ENCODE peak calls at places on chromosome 7, in nine cellular contexts. D is activated T-helper 9 cell treated with anti-CD3 and anti-CD28 coated beads, Interleukin-2, amount 50 U/mL, for 16 hours; Q is spleen; U is amniotic stem cell; N is GM03348; Y is NCI-H524; I is CD8-positive, alpha-beta T cell; J is CD8-positive, alpha-beta memory T cell; A is brain microvascular endothelial cell. K is an unnamed sample.

GRCh38 chr7:158454631-158455030 is 133.0 kb downstream of the PTPRN2 start:
- DNase-seq in U (no peak), Y (no peak), Q (peak; percentile 52), D (no peak), N (no peak), A (no peak), I (no peak), J (no peak), K (no peak)

GRCh38 chr7:142835487-142835886 is 19.4 kb upstream of the EPHB6 start:
- DNase-seq in A (no peak), U (no peak), D (no peak), Y (no peak), N (no peak), J (no peak), I (no peak), Q (no peak), K (no peak)

GRCh38 chr7:42480304-42480665 is 243.3 kb upstream of the GLI3 start:
- DNase-seq in Q (no peak), I (no peak), A (no peak), Y (no peak), U (no peak), D (no peak), J (no peak), N (no peak), K (no peak)

GRCh38 chr7:80439894-80440811 is 71.7 kb downstream of the GNAT3 start:
- DNase-seq in N (peak; percentile 66), Y (no peak), I (no peak), Q (no peak), J (no peak), A (peak; percentile 65), U (no peak), D (no peak), K (no peak)

GRCh38 chr7:159128767-159129166 is 15.9 kb downstream of the VIPR2 start:
- DNase-seq in D (no peak), J (no peak), Q (peak; percentile 58), A (no peak), I (no peak), N (no peak), Y (no peak), U (no peak), K (no peak)

GRCh38 chr7:147412109-147412508 is 1178.5 kb upstream of the C7orf33 start:
- DNase-seq in Q (no peak), D (no peak), Y (no peak), J (no peak), U (no peak), A (no peak), N (no peak), I (no peak), K (no peak)

GRCh38 chr7:4830176-4830575 is 31.7 kb downstream of the PAPOLB start:
- DNase-seq in I (peak; percentile 65), N (peak; percentile 72), J (peak; percentile 29), D (no peak), A (peak; percentile 43), U (no peak), Q (no peak), Y (peak; percentile 29), K (no peak)

GRCh38 chr7:75691793-75692543 is 46.8 kb downstream of the HIP1 start:
- DNase-seq in Y (no peak), Q (peak; percentile 29), A (no peak), U (no peak), D (no peak), I (no peak), J (no peak), N (no peak), K (no peak)

GRCh38 chr7:44678468-44679179 is 70.0 kb upstream of the ZMIZ2 start:
- DNase-seq in D (no peak), N (peak; percentile 86), Q (peak; percentile 45), J (no peak), A (peak; percentile 24), I (peak; percentile 29), U (no peak), Y (no peak), K (peak; percentile 92)

GRCh38 chr7:84780158-84781124 is 406.4 kb downstream of the SEMA3D start:
- DNase-seq in J (no peak), U (no peak), D (no peak), A (no peak), I (no peak), N (no peak), Q (peak; percentile 70), Y (no peak), K (no peak)

GRCh38 chr7:91083855-91084644 is 180.2 kb upstream of the FZD1 start:
- DNase-seq in U (no peak), N (no peak), J (no peak), D (no peak), Y (no peak), I (no peak), A (no peak), Q (no peak), K (no peak)

GRCh38 chr7:633381-634018 is 93.0 kb upstream of the DNAAF5 start:
- DNase-seq in A (no peak), Q (peak; percentile 27), D (no peak), N (no peak), I (no peak), Y (no peak), J (no peak), U (no peak), K (no peak)

GRCh38 chr7:139043823-139044812 is 8.3 kb upstream of the ZC3HAV1L start:
- DNase-seq in I (peak; percentile 78), D (peak; percentile 67), Q (no peak), A (no peak), J (peak; percentile 74), U (no peak), Y (no peak), N (no peak), K (no peak)

GRCh38 chr7:68420342-68420750 is 1177.9 kb upstream of the AUTS2 start:
- DNase-seq in D (no peak), N (no peak), Y (no peak), J (no peak), I (no peak), A (no peak), U (no peak), Q (no peak), K (no peak)

GRCh38 chr7:127598318-127598717 is 4.8 kb downstream of the FSCN3 start:
- DNase-seq in Y (no peak), U (no peak), A (no peak), Q (no peak), N (no peak), D (no peak), I (no peak), J (no peak), K (no peak)

GRCh38 chr7:79050592-79050991 is 402.9 kb downstream of the MAGI2 start:
- DNase-seq in U (no peak), N (no peak), A (peak; percentile 66), I (no peak), J (no peak), Y (no peak), Q (no peak), D (no peak), K (no peak)

GRCh38 chr7:157432957-157433576 is 96.3 kb downstream of the DNAJB6 start:
- DNase-seq in D (peak; percentile 26), I (peak; percentile 83), J (peak; percentile 43), A (peak; percentile 43), Q (peak; percentile 77), N (peak; percentile 77), U (no peak), Y (no peak), K (peak; percentile 22)

GRCh38 chr7:125299366-125299765 is 369.7 kb upstream of the POT1 start:
- DNase-seq in A (no peak), Q (no peak), J (no peak), Y (no peak), I (no peak), N (no peak), U (no peak), D (no peak), K (no peak)

GRCh38 chr7:2776353-2776752 is 67.8 kb downstream of the GNA12 start:
- DNase-seq in I (no peak), U (no peak), A (no peak), J (no peak), N (no peak), Y (no peak), Q (no peak), D (no peak), K (no peak)

GRCh38 chr7:36638586-36639265 is 85.6 kb downstream of the AOAH start:
- DNase-seq in A (no peak), I (peak; percentile 64), Q (no peak), D (no peak), U (no peak), Y (peak; percentile 7), N (no peak), J (no peak), K (no peak)

K was measured in HS-5.